ENCODE peak calls at places on chromosomes 6 and 20, in six cellular contexts. O is CD8-positive, alpha-beta memory T cell; N is WTC11; S is spleen; H is GM04504; T is effector CD8-positive, alpha-beta T cell. R is an unnamed sample.

GRCh38 chr6:35750557-35750956 is 13.7 kb downstream of the ARMC12 start:
- DNase-seq in O (no peak), N (no peak), S (no peak), H (no peak), T (no peak), R (no peak)

GRCh38 chr6:108598316-108598863 is 37.7 kb downstream of the FOXO3 start:
- DNase-seq in O (no peak), N (no peak), S (no peak), H (peak), T (no peak), R (no peak)

GRCh38 chr20:61977387-61977786 is 88.3 kb downstream of the TAF4 start:
- DNase-seq in O (no peak), N (no peak), S (peak), H (no peak), T (no peak), R (no peak)

GRCh38 chr6:166382500-166382932 is 224 bp downstream of the MPC1 start:
- DNase-seq in O (no peak), N (no peak), S (no peak), H (no peak), T (no peak), R (no peak)

GRCh38 chr6:140537211-140537610 is 1162.8 kb upstream of the CITED2 start:
- DNase-seq in O (no peak), N (no peak), S (no peak), H (peak), T (no peak), R (no peak)

GRCh38 chr20:59253779-59254319 is 46.6 kb upstream of the EDN3 start:
- DNase-seq in O (peak), N (no peak), S (no peak), H (no peak), T (no peak), R (no peak)

GRCh38 chr20:35318502-35319157 is 26.4 kb upstream of the FAM83C start:
- DNase-seq in O (no peak), N (no peak), S (no peak), H (peak), T (no peak), R (no peak)

GRCh38 chr6:44024597-44025219 is 102.5 kb downstream of the MRPL14 start:
- DNase-seq in O (no peak), N (no peak), S (peak), H (no peak), T (no peak), R (peak)

GRCh38 chr6:106746660-106747059 is 117.3 kb downstream of the QRSL1 start:
- DNase-seq in O (no peak), N (no peak), S (no peak), H (peak), T (no peak), R (no peak)

GRCh38 chr20:41984031-41984430 is 365.9 kb upstream of the CHD6 start:
- DNase-seq in O (no peak), N (no peak), S (no peak), H (no peak), T (no peak), R (no peak)

GRCh38 chr6:901696-902455 is 208.9 kb upstream of the EXOC2 start:
- DNase-seq in O (no peak), N (no peak), S (no peak), H (no peak), T (no peak), R (no peak)